ENCODE peak calls at places on chromosomes 1 and 21, in six cellular contexts. One of them, this sample, is unnamed.

GRCh38 chr21:44372616-44373015 is 19.2 kb downstream of the TRPM2 start:
- DNase-seq in IMR-90: no peak
- DNase-seq in heart left ventricle: no peak
- DNase-seq in prostate gland: no peak
- DNase-seq in vagina: no peak
- DNase-seq in brain microvascular endothelial cell: no peak
- DNase-seq in this sample: no peak

GRCh38 chr1:32948905-32949304 is 15.7 kb downstream of the RNF19B start:
- DNase-seq in IMR-90: no peak
- DNase-seq in heart left ventricle: no peak
- DNase-seq in prostate gland: no peak
- DNase-seq in vagina: no peak
- DNase-seq in brain microvascular endothelial cell: no peak
- DNase-seq in this sample: no peak

GRCh38 chr21:33968082-33968997 is 52.7 kb upstream of the ATP5PO start:
- DNase-seq in IMR-90: peak; percentile 64
- DNase-seq in heart left ventricle: no peak
- DNase-seq in prostate gland: no peak
- DNase-seq in vagina: peak; percentile 40
- DNase-seq in brain microvascular endothelial cell: peak; percentile 64
- DNase-seq in this sample: peak; percentile 87

GRCh38 chr1:156711011-156711817 is 5.8 kb upstream of the CRABP2 start:
- DNase-seq in IMR-90: no peak
- DNase-seq in heart left ventricle: no peak
- DNase-seq in prostate gland: no peak
- DNase-seq in vagina: no peak
- DNase-seq in brain microvascular endothelial cell: no peak
- DNase-seq in this sample: no peak

GRCh38 chr1:3918966-3919611 is 19.0 kb upstream of the C1orf174 start:
- DNase-seq in IMR-90: no peak
- DNase-seq in heart left ventricle: no peak
- DNase-seq in prostate gland: no peak
- DNase-seq in vagina: no peak
- DNase-seq in brain microvascular endothelial cell: no peak
- DNase-seq in this sample: no peak

GRCh38 chr1:76035053-76035452 is 39.5 kb upstream of the ST6GALNAC3 start:
- DNase-seq in IMR-90: peak; percentile 4
- DNase-seq in heart left ventricle: no peak
- DNase-seq in prostate gland: no peak
- DNase-seq in vagina: no peak
- DNase-seq in brain microvascular endothelial cell: peak; percentile 17
- DNase-seq in this sample: no peak

GRCh38 chr1:67336783-67337182 is 29.1 kb downstream of the IL12RB2 start:
- DNase-seq in IMR-90: no peak
- DNase-seq in heart left ventricle: no peak
- DNase-seq in prostate gland: no peak
- DNase-seq in vagina: no peak
- DNase-seq in brain microvascular endothelial cell: no peak
- DNase-seq in this sample: no peak

GRCh38 chr1:180247061-180247460 is 17.0 kb downstream of the LHX4 start:
- DNase-seq in IMR-90: peak; percentile 37
- DNase-seq in heart left ventricle: no peak
- DNase-seq in prostate gland: no peak
- DNase-seq in vagina: no peak
- DNase-seq in brain microvascular endothelial cell: no peak
- DNase-seq in this sample: no peak

GRCh38 chr1:3124246-3124645 is 55.2 kb downstream of the PRDM16 start:
- DNase-seq in IMR-90: no peak
- DNase-seq in heart left ventricle: no peak
- DNase-seq in prostate gland: no peak
- DNase-seq in vagina: no peak
- DNase-seq in brain microvascular endothelial cell: no peak
- DNase-seq in this sample: no peak

GRCh38 chr21:44594406-44594916 is 2.2 kb upstream of the KRTAP10-6 start:
- DNase-seq in IMR-90: no peak
- DNase-seq in heart left ventricle: no peak
- DNase-seq in prostate gland: no peak
- DNase-seq in vagina: peak; percentile 4
- DNase-seq in brain microvascular endothelial cell: no peak
- DNase-seq in this sample: no peak

GRCh38 chr1:53615101-53615500 is 123.9 kb downstream of the GLIS1 start:
- DNase-seq in IMR-90: no peak
- DNase-seq in heart left ventricle: no peak
- DNase-seq in prostate gland: no peak
- DNase-seq in vagina: peak; percentile 88
- DNase-seq in brain microvascular endothelial cell: no peak
- DNase-seq in this sample: no peak

GRCh38 chr21:31514598-31514997 is 144.9 kb upstream of the SOD1 start:
- DNase-seq in IMR-90: no peak
- DNase-seq in heart left ventricle: no peak
- DNase-seq in prostate gland: peak; percentile 29
- DNase-seq in vagina: no peak
- DNase-seq in brain microvascular endothelial cell: peak; percentile 15
- DNase-seq in this sample: peak; percentile 61

GRCh38 chr1:1055841-1056736 is 18.0 kb downstream of the RNF223 start:
- DNase-seq in IMR-90: no peak
- DNase-seq in heart left ventricle: no peak
- DNase-seq in prostate gland: no peak
- DNase-seq in vagina: no peak
- DNase-seq in brain microvascular endothelial cell: no peak
- DNase-seq in this sample: no peak

GRCh38 chr1:245110406-245110805 is 44.4 kb upstream of the KIF26B start:
- DNase-seq in IMR-90: no peak
- DNase-seq in heart left ventricle: no peak
- DNase-seq in prostate gland: no peak
- DNase-seq in vagina: no peak
- DNase-seq in brain microvascular endothelial cell: no peak
- DNase-seq in this sample: no peak

GRCh38 chr1:23421752-23422312 is 2.7 kb downstream of the TCEA3 start:
- DNase-seq in IMR-90: peak; percentile 90
- DNase-seq in heart left ventricle: no peak
- DNase-seq in prostate gland: no peak
- DNase-seq in vagina: no peak
- DNase-seq in brain microvascular endothelial cell: peak; percentile 21
- DNase-seq in this sample: peak; percentile 32
- H3K4me3 ChIP-seq in IMR-90: no peak overlapping the region
- H3K4me3 ChIP-seq in heart left ventricle: peak overlapping the region; percentile 29
- H3K4me3 ChIP-seq in prostate gland: no peak overlapping the region
- H3K4me3 ChIP-seq in vagina: no peak overlapping the region
- H3K4me3 ChIP-seq in brain microvascular endothelial cell: no peak overlapping the region
- H3K4me3 ChIP-seq in this sample: no peak overlapping the region

GRCh38 chr1:165566091-165566490 is 22.3 kb downstream of the LRRC52 start:
- DNase-seq in IMR-90: no peak
- DNase-seq in heart left ventricle: no peak
- DNase-seq in prostate gland: no peak
- DNase-seq in vagina: no peak
- DNase-seq in brain microvascular endothelial cell: no peak
- DNase-seq in this sample: no peak
- TF ChIP-seq CTCF in IMR-90: no peak
- TF ChIP-seq CTCF in heart left ventricle: no peak
- TF ChIP-seq CTCF in prostate gland: no peak
- TF ChIP-seq CTCF in vagina: no peak
- TF ChIP-seq CTCF in brain microvascular endothelial cell: no peak
- TF ChIP-seq CTCF in this sample: no peak

GRCh38 chr1:200619894-200620272 is 668 bp downstream of the KIF14 start:
- DNase-seq in IMR-90: no peak
- DNase-seq in heart left ventricle: no peak
- DNase-seq in prostate gland: no peak
- DNase-seq in vagina: no peak
- DNase-seq in brain microvascular endothelial cell: no peak
- DNase-seq in this sample: peak; percentile 8
- H3K4me3 ChIP-seq in IMR-90: peak overlapping the region; percentile 88
- H3K4me3 ChIP-seq in heart left ventricle: peak overlapping the region; percentile 69
- H3K4me3 ChIP-seq in prostate gland: peak overlapping the region; percentile 55
- H3K4me3 ChIP-seq in vagina: peak overlapping the region; percentile 57
- H3K4me3 ChIP-seq in brain microvascular endothelial cell: peak overlapping the region; percentile 93
- H3K4me3 ChIP-seq in this sample: peak overlapping the region; percentile 95

GRCh38 chr21:23968722-23969647 is 1638.3 kb downstream of the MRPL39 start:
- DNase-seq in IMR-90: peak; percentile 26
- DNase-seq in heart left ventricle: no peak
- DNase-seq in prostate gland: no peak
- DNase-seq in vagina: no peak
- DNase-seq in brain microvascular endothelial cell: peak; percentile 18
- DNase-seq in this sample: peak; percentile 14
- TF ChIP-seq CTCF in IMR-90: peak; percentile 54
- TF ChIP-seq CTCF in heart left ventricle: peak; percentile 40
- TF ChIP-seq CTCF in prostate gland: no peak
- TF ChIP-seq CTCF in vagina: no peak
- TF ChIP-seq CTCF in brain microvascular endothelial cell: peak; percentile 70
- TF ChIP-seq CTCF in this sample: peak; percentile 51

DNA sequence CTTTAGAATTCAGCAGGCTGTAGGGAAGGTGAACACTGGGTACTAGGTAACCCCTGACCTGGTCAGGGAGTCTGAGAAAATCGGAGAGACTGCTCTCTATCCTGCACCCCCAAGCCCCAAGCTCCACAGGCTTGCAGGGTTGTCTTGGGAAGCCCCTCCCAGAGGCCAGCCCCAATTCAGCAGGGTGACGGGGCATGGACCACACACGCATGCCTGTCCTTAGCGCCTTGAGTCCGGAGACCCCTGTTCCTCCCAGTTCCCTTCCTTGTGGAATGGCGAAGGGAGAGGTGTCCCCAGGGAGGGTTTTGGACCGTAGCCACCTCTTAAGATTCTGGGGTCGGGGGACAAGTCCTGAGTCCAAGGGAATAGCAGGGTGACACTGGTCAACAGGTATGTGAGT is 116.1 kb downstream of the HLCS start:
- DNase-seq in IMR-90: no peak
- DNase-seq in heart left ventricle: no peak
- DNase-seq in prostate gland: no peak
- DNase-seq in vagina: no peak
- DNase-seq in brain microvascular endothelial cell: no peak
- DNase-seq in this sample: no peak
- H3K4me3 ChIP-seq in IMR-90: no peak overlapping the region
- H3K4me3 ChIP-seq in heart left ventricle: no peak overlapping the region
- H3K4me3 ChIP-seq in prostate gland: no peak overlapping the region
- H3K4me3 ChIP-seq in vagina: no peak overlapping the region
- H3K4me3 ChIP-seq in brain microvascular endothelial cell: no peak overlapping the region
- H3K4me3 ChIP-seq in this sample: no peak overlapping the region

GRCh38 chr1:224700915-224701531 is 84.9 kb downstream of the CNIH3 start:
- DNase-seq in IMR-90: peak; percentile 7
- DNase-seq in heart left ventricle: no peak
- DNase-seq in prostate gland: no peak
- DNase-seq in vagina: no peak
- DNase-seq in brain microvascular endothelial cell: no peak
- DNase-seq in this sample: no peak
- TF ChIP-seq CTCF in IMR-90: peak; percentile 39
- TF ChIP-seq CTCF in heart left ventricle: no peak
- TF ChIP-seq CTCF in prostate gland: no peak
- TF ChIP-seq CTCF in vagina: no peak
- TF ChIP-seq CTCF in brain microvascular endothelial cell: peak; percentile 78
- TF ChIP-seq CTCF in this sample: peak; percentile 55

GRCh38 chr1:229857585-229857984 is 209.5 kb upstream of the GALNT2 start:
- DNase-seq in IMR-90: no peak
- DNase-seq in heart left ventricle: no peak
- DNase-seq in prostate gland: no peak
- DNase-seq in vagina: no peak
- DNase-seq in brain microvascular endothelial cell: no peak
- DNase-seq in this sample: peak; percentile 31

GRCh38 chr1:229854620-229855019 is 212.4 kb upstream of the GALNT2 start:
- DNase-seq in IMR-90: no peak
- DNase-seq in heart left ventricle: no peak
- DNase-seq in prostate gland: no peak
- DNase-seq in vagina: no peak
- DNase-seq in brain microvascular endothelial cell: no peak
- DNase-seq in this sample: no peak

GRCh38 chr1:229859026-229859425 is 208.0 kb upstream of the GALNT2 start:
- DNase-seq in IMR-90: no peak
- DNase-seq in heart left ventricle: no peak
- DNase-seq in prostate gland: no peak
- DNase-seq in vagina: no peak
- DNase-seq in brain microvascular endothelial cell: no peak
- DNase-seq in this sample: no peak

GRCh38 chr1:229853751-229854150 is 213.3 kb upstream of the GALNT2 start:
- DNase-seq in IMR-90: no peak
- DNase-seq in heart left ventricle: no peak
- DNase-seq in prostate gland: no peak
- DNase-seq in vagina: no peak
- DNase-seq in brain microvascular endothelial cell: no peak
- DNase-seq in this sample: no peak

GRCh38 chr1:229855999-229856650 is 210.9 kb upstream of the GALNT2 start:
- DNase-seq in IMR-90: no peak
- DNase-seq in heart left ventricle: peak; percentile 53
- DNase-seq in prostate gland: no peak
- DNase-seq in vagina: no peak
- DNase-seq in brain microvascular endothelial cell: no peak
- DNase-seq in this sample: no peak
- H3K4me3 ChIP-seq in IMR-90: peak overlapping the region; percentile 6
- H3K4me3 ChIP-seq in heart left ventricle: no peak overlapping the region
- H3K4me3 ChIP-seq in prostate gland: no peak overlapping the region
- H3K4me3 ChIP-seq in vagina: no peak overlapping the region
- H3K4me3 ChIP-seq in brain microvascular endothelial cell: no peak overlapping the region
- H3K4me3 ChIP-seq in this sample: no peak overlapping the region